ENCODE peak calls at places on chromosomes 7 and 10, in six cellular contexts. Q is fibroblast of villous mesenchyme; D is HEK293T; K is colonic mucosa; S is stimulated activated naive B cell treated with anti-CD40 and anti-IgM and Interleukin-4, amounts not matched to agents 10 μg/mL and 1 μg/mL and 100 μg/mL, for 72 hours; W is stimulated activated CD8-positive, alpha-beta memory T cell treated with anti-CD3 and anti-CD28 coated beads, Interleukin-12 subunit alpha, Interleukin-12 subunit beta, amount 100 ng/mL, for 4 hours. V is an unnamed sample.
A peak's percentile ranks its signal among the peaks of the same experiment; 100 is the strongest.

GRCh38 chr10:47173929-47174442 is 126.0 kb upstream of the GDF10 start:
- DNase-seq in Q (no peak), D (no peak), K (no peak), S (no peak), W (no peak), V (no peak)

GRCh38 chr7:7699370-7699769 is 19.0 kb downstream of the RPA3 start:
- DNase-seq in Q (no peak), D (no peak), K (no peak), S (no peak), W (no peak), V (no peak)

GRCh38 chr10:71973777-71974488 is 9.7 kb downstream of the CHST3 start:
- DNase-seq in Q (no peak), D (no peak), K (no peak), S (no peak), W (no peak), V (no peak)

GRCh38 chr7:158710651-158711102 is 6.1 kb upstream of the NCAPG2 start:
- DNase-seq in Q (peak; percentile 92), D (no peak), K (no peak), S (no peak), W (no peak), V (no peak)

GRCh38 chr7:76409537-76409936 is at the start of gene SSC4D:
- DNase-seq in Q (no peak), D (peak; percentile 6), K (no peak), S (no peak), W (no peak), V (no peak)

GRCh38 chr7:19397917-19398316 is 252.7 kb upstream of the FERD3L start:
- DNase-seq in Q (no peak), D (no peak), K (no peak), S (no peak), W (no peak), V (no peak)

GRCh38 chr10:131041361-131041916 is 270.1 kb downstream of the TCERG1L start:
- DNase-seq in Q (no peak), D (no peak), K (no peak), S (no peak), W (no peak), V (peak; percentile 85)

GRCh38 chr10:123556049-123556448 is 110.1 kb upstream of the GPR26 start:
- DNase-seq in Q (no peak), D (no peak), K (no peak), S (no peak), W (no peak), V (no peak)

GRCh38 chr10:88082806-88083596 is 219.6 kb downstream of the PTEN start:
- DNase-seq in Q (no peak), D (no peak), K (no peak), S (no peak), W (no peak), V (no peak)

GRCh38 chr10:3477683-3478082 is 305.1 kb upstream of the PITRM1 start:
- DNase-seq in Q (peak; percentile 87), D (no peak), K (no peak), S (no peak), W (no peak), V (no peak)

GRCh38 chr10:116990276-116990800 is 14.6 kb downstream of the SHTN1 start:
- DNase-seq in Q (no peak), D (no peak), K (no peak), S (no peak), W (no peak), V (no peak)

V was measured in NCI-H146.